ENCODE peak calls at places on chromosomes 1 and 21, in seven cellular contexts. Y is GM13976; B is HCEC 1CT; R is 8988T; U is GM20000; G is activated CD8-positive, alpha-beta T cell treated with anti-CD3 and anti-CD28 coated beads, Interleukin-2, amount 10 ng/mL, durations not matched to agents 7 days and 5 days; J is right atrium auricular region. L is an unnamed sample.

GRCh38 chr1:145891143-145891542 is 5.5 kb upstream of the ANKRD35 start:
- DNase-seq in Y (no peak), B (no peak), R (no peak), U (no peak), G (no peak), J (no peak), L (no peak)

GRCh38 chr1:159177273-159177907 is 6.0 kb downstream of the CADM3 start:
- DNase-seq in Y (peak; percentile 62), B (peak; percentile 60), R (no peak), U (peak; percentile 70), G (peak; percentile 67), J (no peak), L (no peak)

GRCh38 chr1:230713915-230714764 is at the start of gene AGT:
- DNase-seq in Y (no peak), B (peak; percentile 78), R (no peak), U (no peak), G (no peak), J (peak; percentile 86), L (no peak)

GRCh38 chr1:116076831-116077230 is 34.4 kb upstream of the MAB21L3 start:
- DNase-seq in Y (no peak), B (peak; percentile 28), R (no peak), U (no peak), G (no peak), J (no peak), L (no peak)

GRCh38 chr21:27024971-27025370 is 58.1 kb upstream of the ADAMTS5 start:
- DNase-seq in Y (no peak), B (no peak), R (no peak), U (no peak), G (no peak), J (no peak), L (no peak)

GRCh38 chr1:2556277-2557145 is at the start of gene TNFRSF14:
- DNase-seq in Y (peak; percentile 89), B (peak; percentile 22), R (peak; percentile 71), U (peak; percentile 87), G (peak; percentile 90), J (peak; percentile 65), L (peak; percentile 63)

GRCh38 chr1:111586112-111586511 is 33.5 kb upstream of the RAP1A start:
- DNase-seq in Y (no peak), B (no peak), R (no peak), U (no peak), G (no peak), J (no peak), L (no peak)

GRCh38 chr1:1084028-1084371 is 9.9 kb upstream of the RNF223 start:
- DNase-seq in Y (no peak), B (no peak), R (no peak), U (no peak), G (no peak), J (no peak), L (no peak)

GRCh38 chr1:246888522-246888921 is 43.2 kb downstream of the AHCTF1 start:
- DNase-seq in Y (no peak), B (no peak), R (no peak), U (no peak), G (no peak), J (no peak), L (no peak)

GRCh38 chr1:200336111-200336845 is 73.6 kb downstream of the ZNF281 start:
- DNase-seq in Y (no peak), B (peak; percentile 87), R (peak; percentile 24), U (no peak), G (no peak), J (no peak), L (no peak)

GRCh38 chr1:21956720-21957552 is 19.8 kb upstream of the HSPG2 start:
- DNase-seq in Y (no peak), B (no peak), R (no peak), U (no peak), G (peak; percentile 41), J (peak; percentile 75), L (peak; percentile 52)

GRCh38 chr1:167482184-167482583 is 36.1 kb downstream of the CD247 start:
- DNase-seq in Y (no peak), B (no peak), R (no peak), U (no peak), G (peak; percentile 64), J (no peak), L (no peak)

GRCh38 chr1:61853545-61853944 is 111.3 kb downstream of the PATJ start:
- DNase-seq in Y (no peak), B (peak; percentile 63), R (no peak), U (no peak), G (no peak), J (no peak), L (no peak)

GRCh38 chr1:151716771-151717631 is at the start of gene CELF3:
- DNase-seq in Y (peak; percentile 60), B (no peak), R (peak; percentile 41), U (no peak), G (peak; percentile 35), J (no peak), L (no peak)

GRCh38 chr1:212979340-212980122 is 29.2 kb downstream of the VASH2 start:
- DNase-seq in Y (peak; percentile 78), B (no peak), R (no peak), U (peak; percentile 72), G (no peak), J (peak; percentile 59), L (peak; percentile 62)

GRCh38 chr1:37685722-37686121 is 6.6 kb upstream of the CDCA8 start:
- DNase-seq in Y (no peak), B (no peak), R (no peak), U (no peak), G (no peak), J (no peak), L (no peak)

GRCh38 chr1:47181095-47181954 is 8.5 kb downstream of the PDZK1IP1 start:
- DNase-seq in Y (no peak), B (no peak), R (no peak), U (no peak), G (peak; percentile 16), J (no peak), L (no peak)

GRCh38 chr1:145740269-145740668 is 21.0 kb downstream of the CD160 start:
- DNase-seq in Y (no peak), B (peak; percentile 91), R (no peak), U (no peak), G (no peak), J (no peak), L (no peak)

GRCh38 chr1:119515221-119515620 is 8.2 kb downstream of the HSD3B1 start:
- DNase-seq in Y (no peak), B (no peak), R (no peak), U (no peak), G (no peak), J (no peak), L (no peak)

GRCh38 chr1:53254011-53254640 is 15.8 kb upstream of the MAGOH start:
- DNase-seq in Y (no peak), B (no peak), R (no peak), U (no peak), G (no peak), J (no peak), L (no peak)

GRCh38 chr21:33543505-33544129 is 779 bp downstream of the SON start:
- DNase-seq in Y (no peak), B (peak; percentile 53), R (no peak), U (peak; percentile 53), G (peak; percentile 72), J (no peak), L (peak; percentile 74)

GRCh38 chr1:8238141-8239038 is 79.5 kb upstream of the SLC45A1 start:
- DNase-seq in Y (no peak), B (peak; percentile 96), R (no peak), U (no peak), G (no peak), J (no peak), L (no peak)

GRCh38 chr1:226938903-226939438 is 1.1 kb upstream of the COQ8A start:
- DNase-seq in Y (no peak), B (peak; percentile 48), R (no peak), U (no peak), G (no peak), J (no peak), L (no peak)

GRCh38 chr21:18987515-18988026 is 584.0 kb upstream of the TMPRSS15 start:
- DNase-seq in Y (no peak), B (no peak), R (no peak), U (no peak), G (no peak), J (no peak), L (no peak)

GRCh38 chr1:21779613-21780521 is 3.1 kb downstream of the USP48 start:
- DNase-seq in Y (peak; percentile 53), B (no peak), R (no peak), U (peak; percentile 38), G (peak; percentile 37), J (no peak), L (peak; percentile 66)

GRCh38 chr1:161834967-161835366 is 68.8 kb downstream of the ATF6 start:
- DNase-seq in Y (no peak), B (no peak), R (no peak), U (no peak), G (no peak), J (no peak), L (no peak)

GRCh38 chr1:22412932-22413727 is 38.5 kb upstream of the ZBTB40 start:
- DNase-seq in Y (no peak), B (peak; percentile 42), R (no peak), U (no peak), G (no peak), J (no peak), L (no peak)

GRCh38 chr1:42179900-42180329 is 15.4 kb upstream of the GUCA2A start:
- DNase-seq in Y (no peak), B (no peak), R (no peak), U (no peak), G (no peak), J (no peak), L (no peak)

GRCh38 chr1:40199126-40199525 is 37.9 kb downstream of the RLF start:
- DNase-seq in Y (no peak), B (no peak), R (no peak), U (no peak), G (no peak), J (no peak), L (no peak)

GRCh38 chr1:47325530-47325929 is 8.1 kb upstream of the CMPK1 start:
- DNase-seq in Y (no peak), B (no peak), R (no peak), U (no peak), G (no peak), J (no peak), L (no peak)

GRCh38 chr1:30735124-30735523 is 11.7 kb upstream of the MATN1 start:
- DNase-seq in Y (no peak), B (no peak), R (no peak), U (no peak), G (no peak), J (no peak), L (no peak)